ENCODE peak calls at places on chromosomes 2 and 18, in ten cellular contexts. Z, F, S, O, H, Q, X, U, E and W are unnamed samples.

GRCh38 chr2:218798767-218799504 is 17.0 kb downstream of the CYP27A1 start:
- DNase-seq in Z (no peak), F (no peak), S (no peak), O (no peak), H (no peak), Q (no peak), X (no peak), U (no peak), E (no peak), W (no peak)

GRCh38 chr18:68454511-68455228 is 260.2 kb downstream of the TMX3 start:
- DNase-seq in Z (no peak), F (no peak), S (no peak), O (no peak), H (no peak), Q (no peak), X (no peak), U (no peak), E (no peak), W (no peak)

GRCh38 chr18:48996901-48997463 is 46.2 kb upstream of the SMAD7 start:
- DNase-seq in Z (no peak), F (peak; percentile 77), S (no peak), O (no peak), H (no peak), Q (no peak), X (no peak), U (no peak), E (no peak), W (no peak)

GRCh38 chr2:116719841-116720240 is 1094.7 kb upstream of the DDX18 start:
- DNase-seq in Z (no peak), F (no peak), S (no peak), O (no peak), H (no peak), Q (no peak), X (no peak), U (no peak), E (no peak), W (no peak)

GRCh38 chr2:29456429-29456828 is 341.2 kb downstream of the CLIP4 start:
- DNase-seq in Z (no peak), F (no peak), S (no peak), O (no peak), H (no peak), Q (no peak), X (no peak), U (no peak), E (no peak), W (no peak)

GRCh38 chr2:100194951-100195350 is 52.6 kb upstream of the AFF3 start:
- DNase-seq in Z (no peak), F (no peak), S (no peak), O (no peak), H (no peak), Q (no peak), X (no peak), U (no peak), E (no peak), W (no peak)

GRCh38 chr2:194203898-194204297 is 1453.1 kb upstream of the SLC39A10 start:
- DNase-seq in Z (no peak), F (no peak), S (no peak), O (no peak), H (no peak), Q (no peak), X (no peak), U (no peak), E (no peak), W (no peak)

GRCh38 chr2:10987861-10988260 is 76.1 kb downstream of the KCNF1 start:
- DNase-seq in Z (no peak), F (no peak), S (no peak), O (no peak), H (no peak), Q (no peak), X (no peak), U (no peak), E (no peak), W (no peak)

DNA sequence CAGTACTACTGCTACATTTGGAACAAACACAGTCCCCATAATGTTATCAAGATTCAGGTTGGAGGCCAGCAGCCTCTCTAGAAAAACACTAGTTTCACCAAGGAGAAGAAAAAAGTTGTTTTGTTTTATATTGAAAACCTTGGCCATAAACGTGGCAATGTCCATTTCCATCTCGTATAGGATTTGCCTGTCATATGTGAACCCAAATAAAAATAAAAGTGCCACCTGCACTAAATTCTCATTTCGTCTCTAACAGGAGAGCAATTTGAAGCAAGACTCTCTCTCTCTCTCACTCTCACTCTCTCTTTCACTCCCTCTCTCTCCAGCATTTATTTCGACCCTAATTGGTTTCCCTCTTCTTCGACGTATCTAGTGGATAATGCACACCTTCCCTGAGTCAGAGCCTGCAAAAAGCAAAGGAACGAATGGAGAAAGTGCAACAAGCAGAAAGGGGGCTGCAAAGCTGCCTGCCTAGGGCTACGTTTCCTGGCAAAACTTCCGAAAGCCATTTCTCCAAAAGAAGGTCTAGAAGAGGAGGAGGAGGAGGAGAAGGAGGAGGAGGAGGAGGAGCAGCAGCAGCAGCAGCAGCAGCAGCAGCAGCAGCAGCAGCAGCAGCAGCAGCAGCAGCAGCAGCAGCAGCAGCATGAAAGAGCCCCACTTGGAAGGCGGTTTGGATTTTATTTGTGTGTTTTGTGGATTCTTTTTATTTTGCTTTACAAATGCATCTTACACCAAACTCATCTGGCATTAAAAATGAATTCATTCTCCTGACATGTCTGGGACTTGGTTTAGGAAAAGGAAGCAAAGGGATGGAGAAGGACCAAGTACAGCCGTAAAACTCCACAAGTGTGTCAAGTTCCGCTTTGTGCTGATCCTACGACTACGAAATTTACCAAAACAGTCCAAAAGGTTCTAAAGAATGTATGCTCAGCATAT is 2.1 kb downstream of the TCF4 start:
- DNase-seq in Z (no peak), F (no peak), S (peak; percentile 33), O (no peak), H (no peak), Q (peak; percentile 22), X (no peak), U (no peak), E (no peak), W (no peak)
- H3K27ac ChIP-seq in Z (no peak overlapping the region), F (peak overlapping the region; percentile 98), S (no peak overlapping the region), O (peak overlapping the region; percentile 80), H (peak overlapping the region; percentile 87), Q (peak overlapping the region; percentile 42), X (no peak overlapping the region), U (peak overlapping the region; percentile 36), E (peak overlapping the region; percentile 43), W (peak overlapping the region; percentile 88)

GRCh38 chr2:60495226-60495625 is 58.2 kb downstream of the BCL11A start:
- DNase-seq in Z (no peak), F (no peak), S (no peak), O (no peak), H (no peak), Q (no peak), X (no peak), U (no peak), E (no peak), W (no peak)
- H3K27ac ChIP-seq in Z (no peak overlapping the region), F (no peak overlapping the region), S (no peak overlapping the region), O (no peak overlapping the region), H (no peak overlapping the region), Q (no peak overlapping the region), X (no peak overlapping the region), U (no peak overlapping the region), E (no peak overlapping the region), W (no peak overlapping the region)

GRCh38 chr2:191038741-191039140 is 24.8 kb upstream of the STAT1 start:
- DNase-seq in Z (no peak), F (no peak), S (no peak), O (no peak), H (no peak), Q (no peak), X (no peak), U (no peak), E (no peak), W (no peak)

GRCh38 chr2:191039616-191040015 is 25.6 kb upstream of the STAT1 start:
- DNase-seq in Z (no peak), F (peak; percentile 21), S (no peak), O (no peak), H (no peak), Q (no peak), X (no peak), U (no peak), E (no peak), W (no peak)

GRCh38 chr2:191037351-191037750 is 23.4 kb upstream of the STAT1 start:
- DNase-seq in Z (no peak), F (no peak), S (no peak), O (no peak), H (no peak), Q (no peak), X (no peak), U (no peak), E (no peak), W (no peak)

GRCh38 chr2:191036365-191036764 is 22.4 kb upstream of the STAT1 start:
- DNase-seq in Z (no peak), F (no peak), S (no peak), O (no peak), H (no peak), Q (no peak), X (no peak), U (no peak), E (no peak), W (no peak)

DNA sequence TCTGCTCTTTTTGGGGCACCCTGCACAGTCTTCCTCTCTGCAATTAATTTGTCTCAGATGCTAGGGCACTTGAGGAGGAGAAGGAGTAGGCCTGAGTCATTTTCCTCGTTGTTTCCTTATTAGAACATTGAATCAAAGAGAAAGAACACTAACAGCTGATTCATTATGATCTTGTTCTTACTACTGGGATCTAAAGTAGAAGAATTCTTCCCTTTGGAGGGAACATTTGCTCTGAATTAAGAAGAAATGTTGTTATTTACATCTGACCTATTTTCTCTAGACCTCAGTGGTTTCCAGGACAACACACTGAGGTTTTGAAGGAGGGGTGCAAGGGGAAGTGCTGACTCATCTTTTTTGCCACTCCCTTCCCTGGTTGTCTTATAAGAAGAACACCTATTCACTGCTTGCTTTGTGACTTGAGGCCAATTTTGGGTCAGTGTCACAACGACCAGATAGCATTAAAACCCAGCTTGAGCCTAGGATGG is 24.3 kb upstream of the STAT1 start:
- DNase-seq in Z (no peak), F (no peak), S (no peak), O (no peak), H (no peak), Q (no peak), X (no peak), U (peak; percentile 31), E (no peak), W (no peak)
- H3K27ac ChIP-seq in Z (no peak overlapping the region), F (no peak overlapping the region), S (no peak overlapping the region), O (no peak overlapping the region), H (no peak overlapping the region), Q (no peak overlapping the region), X (no peak overlapping the region), U (peak overlapping the region; percentile 55), E (no peak overlapping the region), W (no peak overlapping the region)

GRCh38 chr2:25955869-25956535 is 26.3 kb downstream of the KIF3C start:
- DNase-seq in Z (no peak), F (no peak), S (no peak), O (no peak), H (no peak), Q (no peak), X (no peak), U (no peak), E (no peak), W (no peak)
- H3K27ac ChIP-seq in Z (no peak overlapping the region), F (no peak overlapping the region), S (no peak overlapping the region), O (no peak overlapping the region), H (no peak overlapping the region), Q (no peak overlapping the region), X (no peak overlapping the region), U (no peak overlapping the region), E (no peak overlapping the region), W (no peak overlapping the region)